ENCODE peak calls at places on chromosomes 13 and 19, in eight cellular contexts. D is glutamatergic neuron; L is Caco-2; S is IMR-90; W is ascending aorta; T is epithelial cell of esophagus; R is AG09309; A is CD8-positive, alpha-beta T cell. N is an unnamed sample.

GRCh38 chr13:37105251-37105714 is at the start of gene CSNK1A1L:
- DNase-seq in D (no peak), L (no peak), S (no peak), W (no peak), T (no peak), R (no peak), A (no peak), N (no peak)

GRCh38 chr19:49324801-49325491 is at the start of gene SLC6A16:
- DNase-seq in D (no peak), L (peak; percentile 11), S (no peak), W (no peak), T (no peak), R (no peak), A (no peak), N (no peak)

GRCh38 chr13:31794452-31794851 is 55.1 kb downstream of the RXFP2 start:
- DNase-seq in D (no peak), L (no peak), S (no peak), W (no peak), T (no peak), R (no peak), A (no peak), N (no peak)

GRCh38 chr13:76383671-76384461 is 502.3 kb downstream of the KCTD12 start:
- DNase-seq in D (no peak), L (no peak), S (peak; percentile 94), W (no peak), T (peak; percentile 81), R (peak; percentile 57), A (no peak), N (no peak)

GRCh38 chr19:49114630-49115363 is 627 bp downstream of the LIN7B start:
- DNase-seq in D (peak; percentile 74), L (peak; percentile 65), S (peak; percentile 33), W (peak; percentile 84), T (peak; percentile 46), R (no peak), A (peak; percentile 6), N (no peak)

GRCh38 chr13:93535256-93535655 is 308.6 kb downstream of the GPC6 start:
- DNase-seq in D (no peak), L (no peak), S (peak; percentile 76), W (no peak), T (peak; percentile 67), R (no peak), A (no peak), N (no peak)

GRCh38 chr19:23698711-23699520 is 11.9 kb upstream of the ZNF675 start:
- DNase-seq in D (no peak), L (no peak), S (no peak), W (no peak), T (peak; percentile 68), R (no peak), A (no peak), N (no peak)

GRCh38 chr13:94419304-94419943 is 60.1 kb downstream of the DCT start:
- DNase-seq in D (no peak), L (no peak), S (peak; percentile 86), W (no peak), T (peak; percentile 67), R (no peak), A (no peak), N (no peak)

GRCh38 chr19:58361900-58362271 is 665 bp downstream of the ZNF497 start:
- DNase-seq in D (peak; percentile 63), L (peak; percentile 75), S (peak; percentile 47), W (peak; percentile 72), T (no peak), R (no peak), A (no peak), N (no peak)

GRCh38 chr13:79659161-79659560 is 178.2 kb downstream of the NDFIP2 start:
- DNase-seq in D (no peak), L (no peak), S (no peak), W (no peak), T (peak; percentile 85), R (no peak), A (no peak), N (no peak)

GRCh38 chr13:51959773-51960172 is 51.5 kb downstream of the ATP7B start:
- DNase-seq in D (no peak), L (no peak), S (no peak), W (no peak), T (no peak), R (no peak), A (no peak), N (no peak)

GRCh38 chr13:76385606-76386005 is 500.6 kb downstream of the KCTD12 start:
- DNase-seq in D (no peak), L (no peak), S (no peak), W (no peak), T (peak; percentile 25), R (peak; percentile 2), A (no peak), N (no peak)

GRCh38 chr13:20714563-20715339 is 11.3 kb downstream of the IL17D start:
- DNase-seq in D (no peak), L (no peak), S (peak; percentile 49), W (peak; percentile 87), T (no peak), R (peak; percentile 46), A (no peak), N (no peak)

GRCh38 chr19:57302727-57303401 is 17.4 kb upstream of the ZNF543 start:
- DNase-seq in D (no peak), L (no peak), S (no peak), W (no peak), T (no peak), R (no peak), A (no peak), N (no peak)

GRCh38 chr19:57302020-57302465 is 18.2 kb upstream of the ZNF543 start:
- DNase-seq in D (no peak), L (no peak), S (peak; percentile 95), W (peak; percentile 67), T (peak; percentile 99), R (peak; percentile 95), A (no peak), N (no peak)

GRCh38 chr19:57308514-57308913 is 11.8 kb upstream of the ZNF543 start:
- DNase-seq in D (no peak), L (no peak), S (no peak), W (no peak), T (no peak), R (no peak), A (no peak), N (no peak)

GRCh38 chr19:57310792-57311191 is 9.5 kb upstream of the ZNF543 start:
- DNase-seq in D (no peak), L (no peak), S (no peak), W (no peak), T (no peak), R (no peak), A (no peak), N (no peak)

GRCh38 chr19:57305056-57305455 is 15.2 kb upstream of the ZNF543 start:
- DNase-seq in D (no peak), L (no peak), S (no peak), W (no peak), T (peak; percentile 85), R (no peak), A (no peak), N (no peak)
- TF ChIP-seq CTCF in D (no peak), L (no peak), S (no peak), W (no peak), T (no peak), R (no peak), A (no peak), N (no peak)

GRCh38 chr19:46637224-46637623 is 1.2 kb upstream of the GNG8 start:
- DNase-seq in D (no peak), L (no peak), S (no peak), W (no peak), T (no peak), R (no peak), A (no peak), N (no peak)
- TF ChIP-seq CTCF in D (no peak), L (no peak), S (no peak), W (no peak), T (no peak), R (no peak), A (no peak), N (no peak)

GRCh38 chr13:62278271-62278670 is 862.6 kb upstream of the PCDH20 start:
- DNase-seq in D (no peak), L (no peak), S (no peak), W (no peak), T (no peak), R (no peak), A (no peak), N (no peak)
- TF ChIP-seq CTCF in D (peak; percentile 47), L (no peak), S (no peak), W (no peak), T (no peak), R (no peak), A (no peak), N (no peak)

GRCh38 chr13:88000239-88000638 is 329.1 kb downstream of the SLITRK5 start:
- DNase-seq in D (no peak), L (no peak), S (peak; percentile 1), W (no peak), T (no peak), R (no peak), A (no peak), N (no peak)
- TF ChIP-seq CTCF in D (no peak), L (no peak), S (peak; percentile 20), W (no peak), T (no peak), R (no peak), A (no peak), N (no peak)

GRCh38 chr19:54475706-54476105 is 2.6 kb upstream of the CDC42EP5 start:
- DNase-seq in D (no peak), L (no peak), S (no peak), W (no peak), T (no peak), R (no peak), A (no peak), N (no peak)

GRCh38 chr19:54473983-54474382 is 887 bp upstream of the CDC42EP5 start:
- DNase-seq in D (no peak), L (no peak), S (no peak), W (no peak), T (no peak), R (no peak), A (no peak), N (no peak)

GRCh38 chr19:54480048-54480447 is 7.0 kb upstream of the CDC42EP5 start:
- DNase-seq in D (no peak), L (no peak), S (no peak), W (no peak), T (no peak), R (no peak), A (no peak), N (no peak)

GRCh38 chr19:54478677-54479266 is 5.7 kb upstream of the CDC42EP5 start:
- DNase-seq in D (peak; percentile 44), L (no peak), S (peak; percentile 49), W (no peak), T (peak; percentile 57), R (no peak), A (no peak), N (no peak)

GRCh38 chr19:54477650-54478049 is 4.6 kb upstream of the CDC42EP5 start:
- DNase-seq in D (no peak), L (no peak), S (no peak), W (no peak), T (no peak), R (no peak), A (no peak), N (no peak)
- TF ChIP-seq CTCF in D (no peak), L (peak; percentile 52), S (peak; percentile 12), W (no peak), T (peak; percentile 10), R (no peak), A (no peak), N (no peak)

GRCh38 chr19:15527705-15528104 is 19.4 kb downstream of the CYP4F22 start:
- DNase-seq in D (no peak), L (no peak), S (no peak), W (no peak), T (no peak), R (no peak), A (no peak), N (no peak)
- TF ChIP-seq CTCF in D (no peak), L (no peak), S (no peak), W (no peak), T (no peak), R (no peak), A (no peak), N (no peak)

N was measured in omental fat pad.